ENCODE peak calls at places on chromosomes 12 and 14, in four cellular contexts. B is esophagus squamous epithelium, N is tibial nerve, P is ovary. J is an unnamed sample.

GRCh38 chr12:57135939-57136338 is 7.7 kb downstream of the LRP1 start:
- DNase-seq in B (no peak), N (no peak), P (peak; percentile 87), J (no peak)

GRCh38 chr12:58387199-58387598 is 445.8 kb downstream of the ATP23 start:
- DNase-seq in B (no peak), N (no peak), P (no peak), J (no peak)

GRCh38 chr14:61616524-61617185 is 78.7 kb upstream of the HIF1A start:
- DNase-seq in B (no peak), N (no peak), P (no peak), J (no peak)

GRCh38 chr14:49879683-49880204 is 13.1 kb upstream of the ARF6 start:
- DNase-seq in B (no peak), N (no peak), P (no peak), J (no peak)

GRCh38 chr14:99809864-99810854 is 16.9 kb downstream of the EML1 start:
- DNase-seq in B (no peak), N (peak; percentile 35), P (no peak), J (no peak)

GRCh38 chr12:118094039-118094438 is 9.8 kb downstream of the VSIG10 start:
- DNase-seq in B (no peak), N (no peak), P (no peak), J (no peak)

GRCh38 chr14:103334644-103335603 is 887 bp downstream of the EIF5 start:
- DNase-seq in B (peak; percentile 27), N (peak; percentile 33), P (peak; percentile 85), J (peak; percentile 91)

GRCh38 chr14:23392613-23393012 is 15.5 kb downstream of the MYH6 start:
- DNase-seq in B (no peak), N (no peak), P (no peak), J (no peak)

GRCh38 chr12:42482820-42483533 is 106.6 kb downstream of the PRICKLE1 start:
- DNase-seq in B (no peak), N (peak; percentile 47), P (peak; percentile 91), J (peak; percentile 90)

DNA sequence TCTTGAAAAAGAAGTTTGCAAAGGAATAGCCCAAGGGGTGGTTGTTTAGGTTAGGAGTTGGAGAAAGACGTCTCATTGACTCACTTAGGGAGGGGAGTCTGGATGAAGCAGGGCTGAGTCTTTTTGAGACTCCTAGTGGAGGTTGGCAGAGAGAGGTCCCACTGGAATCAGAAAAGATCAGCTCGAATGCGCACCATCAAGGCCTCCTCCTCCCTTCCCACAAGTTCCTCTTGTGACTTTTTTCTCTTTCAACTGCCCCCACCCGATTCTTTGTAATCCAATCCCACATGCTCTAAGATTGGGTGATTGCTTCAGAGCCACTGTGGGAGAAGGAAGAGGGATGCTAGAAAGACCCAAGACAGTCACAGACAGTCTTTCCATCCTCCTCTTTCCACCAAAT is 2.0 kb downstream of the ARHGEF40 start:
- DNase-seq in B (no peak), N (no peak), P (no peak), J (no peak)
- H3K27ac ChIP-seq in B (peak overlapping the region; percentile 88), N (peak overlapping the region; percentile 92), P (peak overlapping the region; percentile 95), J (peak overlapping the region; percentile 89)

GRCh38 chr14:92558319-92558718 is 44.7 kb downstream of the RIN3 start:
- DNase-seq in B (no peak), N (no peak), P (no peak), J (no peak)
- TF ChIP-seq CTCF in B (no peak), N (no peak), P (no peak), J (no peak)

DNA sequence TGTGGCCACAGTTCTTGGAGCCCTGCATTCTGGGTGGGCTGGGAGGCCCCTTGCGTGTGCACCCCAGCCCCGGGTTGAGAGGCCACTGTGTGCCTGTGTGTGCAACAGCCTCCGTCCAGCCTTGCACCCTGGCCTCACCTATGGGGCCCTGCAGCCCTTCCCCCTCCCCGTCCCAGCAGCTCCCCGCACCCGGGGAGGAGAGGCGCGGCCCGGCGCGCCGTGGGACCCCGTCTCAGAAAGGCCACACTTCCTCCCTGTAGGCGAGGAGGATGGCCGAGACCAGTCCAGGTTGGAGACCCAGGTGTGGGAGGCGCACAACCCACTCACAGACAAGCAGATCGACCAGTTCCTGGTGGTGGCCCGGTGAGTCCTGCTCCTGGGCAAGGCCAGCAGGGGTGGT is 16.6 kb upstream of the CRIP2 start:
- DNase-seq in B (no peak), N (no peak), P (no peak), J (no peak)
- H3K36me3 ChIP-seq in B (peaks cover 10% of the 10 kb centered on the region), N (peaks cover 89% of the 10 kb centered on the region), P (no peaks in the 10 kb centered on the region), J (peaks cover 84% of the 10 kb centered on the region)

GRCh38 chr12:1878214-1878613 is 40.2 kb downstream of the CACNA2D4 start:
- DNase-seq in B (no peak), N (no peak), P (no peak), J (no peak)

GRCh38 chr12:1878695-1879094 is 39.8 kb downstream of the CACNA2D4 start:
- DNase-seq in B (no peak), N (no peak), P (no peak), J (no peak)

GRCh38 chr12:1877169-1877878 is 41.1 kb downstream of the CACNA2D4 start:
- DNase-seq in B (no peak), N (no peak), P (no peak), J (no peak)

GRCh38 chr12:1873531-1874149 is 44.8 kb downstream of the CACNA2D4 start:
- DNase-seq in B (no peak), N (no peak), P (no peak), J (no peak)

GRCh38 chr12:1875608-1876007 is 42.8 kb downstream of the CACNA2D4 start:
- DNase-seq in B (no peak), N (no peak), P (no peak), J (no peak)
- H3K27ac ChIP-seq in B (no peak overlapping the region), N (no peak overlapping the region), P (no peak overlapping the region), J (no peak overlapping the region)

J was measured in left lung.